ENCODE peak calls at places on chromosomes 13 and 19, in nine cellular contexts. B, U, O, E, L, H, Q, D and F are unnamed samples.

GRCh38 chr13:46866150-46866549 is 30.7 kb downstream of the HTR2A start:
- DNase-seq in U (peak; percentile 85), H (no peak), Q (peak; percentile 11), L (no peak), O (peak; percentile 82), E (peak; percentile 29), D (no peak), B (peak; percentile 65), F (peak; percentile 15)

GRCh38 chr19:31266731-31267130 is 82.5 kb downstream of the TSHZ3 start:
- DNase-seq in E (no peak), H (no peak), Q (no peak), L (no peak), U (no peak), B (no peak), D (no peak), O (no peak), F (no peak)

GRCh38 chr13:47858678-47859050 is 142.4 kb downstream of the SUCLA2 start:
- DNase-seq in E (peak; percentile 46), B (peak; percentile 50), U (no peak), D (no peak), O (peak; percentile 13), H (peak; percentile 73), Q (no peak), L (no peak), F (no peak)

GRCh38 chr13:24943136-24943535 is 152.8 kb upstream of the PABPC3 start:
- DNase-seq in Q (no peak), B (no peak), H (no peak), D (no peak), L (no peak), E (no peak), O (no peak), U (no peak), F (no peak)

GRCh38 chr13:101149735-101150380 is 266.4 kb downstream of the NALCN start:
- DNase-seq in D (no peak), L (no peak), E (no peak), H (no peak), O (peak; percentile 7), U (no peak), B (peak; percentile 57), Q (no peak), F (peak; percentile 62)

GRCh38 chr13:94416454-94417080 is 62.9 kb downstream of the DCT start:
- DNase-seq in B (no peak), O (peak; percentile 71), U (no peak), D (no peak), L (no peak), E (no peak), H (no peak), Q (no peak), F (peak; percentile 94)

GRCh38 chr13:30047154-30047874 is 196.9 kb upstream of the UBL3 start:
- DNase-seq in L (no peak), Q (no peak), H (no peak), D (no peak), U (no peak), O (no peak), B (no peak), E (no peak), F (no peak)

GRCh38 chr19:41599175-41599966 is 23.4 kb downstream of the CEACAM21 start:
- DNase-seq in Q (no peak), O (no peak), D (no peak), E (no peak), B (no peak), L (no peak), H (no peak), U (no peak), F (peak; percentile 60)

DNA sequence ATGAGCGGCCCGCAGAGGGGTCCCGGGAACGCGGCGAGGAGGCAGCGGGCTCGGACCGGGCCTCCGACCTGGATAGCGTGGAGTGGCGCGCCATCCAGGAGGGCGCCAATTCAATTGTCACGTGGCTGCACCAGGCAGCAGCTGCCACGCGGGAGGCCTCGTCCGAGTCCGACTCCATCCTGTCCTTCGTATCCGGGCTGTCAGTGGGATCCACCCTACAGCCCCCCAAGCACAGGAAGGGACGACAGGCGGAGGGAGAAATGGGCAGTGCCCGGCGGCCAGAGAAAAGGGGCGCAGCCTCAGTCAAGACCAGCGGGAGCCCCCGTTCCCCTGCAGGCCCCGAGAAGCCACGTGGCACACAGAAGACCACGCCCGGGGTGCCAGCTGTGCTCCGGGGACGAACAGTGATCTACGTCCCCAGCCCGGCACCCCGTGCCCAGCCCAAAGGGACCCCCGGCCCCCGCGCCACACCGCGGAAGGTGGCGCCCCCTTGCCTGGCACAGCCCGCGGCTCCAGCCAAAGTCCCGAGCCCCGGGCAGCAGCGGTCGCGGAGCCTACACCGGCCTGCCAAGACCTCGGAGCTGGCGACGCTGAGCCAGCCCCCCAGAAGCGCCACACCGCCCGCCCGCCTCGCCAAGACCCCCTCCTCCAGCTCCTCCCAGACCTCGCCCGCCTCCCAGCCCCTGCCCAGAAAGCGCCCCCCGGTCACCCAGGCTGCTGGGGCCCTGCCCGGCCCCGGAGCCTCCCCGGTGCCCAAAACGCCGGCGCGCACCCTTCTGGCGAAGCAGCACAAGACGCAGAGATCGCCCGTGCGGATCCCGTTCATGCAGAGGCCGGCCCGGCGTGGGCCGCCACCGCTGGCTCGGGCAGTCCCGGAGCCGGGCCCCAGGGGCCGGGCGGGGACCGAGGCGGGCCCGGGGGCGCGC is 10.5 kb downstream of the C19orf25 start:
- DNase-seq in Q (no peak), U (no peak), B (peak; percentile 43), O (peak; percentile 59), E (no peak), D (no peak), H (no peak), L (peak; percentile 43), F (no peak)
- TF ChIP-seq CTCF in Q (no peak), U (no peak), B (no peak), O (no peak), E (no peak), D (no peak), H (no peak), L (no peak), F (no peak)

GRCh38 chr13:66358564-66358963 is 871.6 kb downstream of the PCDH9 start:
- DNase-seq in Q (no peak), E (no peak), O (no peak), U (no peak), D (no peak), B (no peak), H (no peak), L (no peak), F (no peak)

GRCh38 chr13:66364346-66364745 is 865.8 kb downstream of the PCDH9 start:
- DNase-seq in Q (no peak), E (no peak), U (no peak), B (no peak), H (no peak), O (no peak), D (no peak), L (no peak), F (no peak)

GRCh38 chr13:66362485-66362884 is 867.7 kb downstream of the PCDH9 start:
- DNase-seq in U (no peak), H (no peak), Q (no peak), L (no peak), D (no peak), E (no peak), B (no peak), O (no peak), F (no peak)

GRCh38 chr13:66359393-66359792 is 870.7 kb downstream of the PCDH9 start:
- DNase-seq in D (no peak), O (no peak), U (no peak), Q (no peak), E (no peak), B (no peak), L (no peak), H (no peak), F (no peak)

DNA sequence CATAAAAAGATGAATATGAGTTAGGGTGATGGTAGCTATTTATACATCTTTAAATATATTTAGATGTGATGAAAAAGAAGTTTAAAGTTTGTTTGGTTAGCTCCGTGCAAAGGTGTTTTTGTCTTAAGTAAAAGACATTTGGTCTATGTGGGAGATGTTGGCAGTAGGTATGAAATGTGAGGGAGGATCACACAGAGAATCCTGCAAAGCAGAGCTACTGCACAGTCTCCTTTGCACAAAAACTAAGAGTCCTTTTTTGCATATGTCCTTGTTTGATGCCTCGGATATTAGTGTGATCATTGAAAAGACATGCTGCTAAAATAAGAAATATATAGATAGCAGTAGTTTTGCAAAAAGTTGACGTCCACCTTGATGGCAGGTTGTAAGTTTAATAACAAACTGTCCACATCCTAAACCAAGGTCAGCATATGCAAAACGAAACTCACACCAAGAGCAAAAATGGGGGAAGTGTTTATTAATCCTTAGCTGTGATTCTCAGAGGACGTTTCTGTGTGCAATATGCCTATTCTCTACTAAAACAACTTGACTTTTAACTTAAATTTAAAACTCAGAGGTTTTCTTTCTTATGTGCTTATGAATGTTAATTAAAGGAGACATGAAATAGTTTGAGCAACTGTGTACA is 870.1 kb downstream of the PCDH9 start:
- DNase-seq in Q (no peak), U (no peak), O (no peak), L (no peak), H (no peak), B (no peak), D (no peak), E (no peak), F (no peak)
- H3K4me3 ChIP-seq in Q (no peak overlapping the region), U (no peak overlapping the region), O (no peak overlapping the region), L (no peak overlapping the region), H (no peak overlapping the region), B (no peak overlapping the region), D (no peak overlapping the region), E (no peak overlapping the region), F (no peak overlapping the region)

GRCh38 chr13:27177852-27178251 is 6.2 kb upstream of the USP12 start:
- DNase-seq in U (no peak), H (no peak), E (no peak), D (peak; percentile 29), L (no peak), O (no peak), B (no peak), Q (no peak), F (peak; percentile 87)
- TF ChIP-seq CTCF in U (no peak), H (no peak), E (no peak), D (peak; percentile 21), L (no peak), O (no peak), B (no peak), Q (no peak), F (peak; percentile 51)

GRCh38 chr19:1852729-1853128 is 4.4 kb upstream of the REXO1 start:
- DNase-seq in E (no peak), H (no peak), D (no peak), U (no peak), B (no peak), L (no peak), Q (no peak), O (no peak), F (no peak)

GRCh38 chr19:1854542-1855039 is 6.3 kb upstream of the REXO1 start:
- DNase-seq in U (peak; percentile 72), H (no peak), O (no peak), D (no peak), Q (peak; percentile 36), B (no peak), E (no peak), L (no peak), F (peak; percentile 56)

GRCh38 chr19:1854032-1854541 is 5.8 kb upstream of the REXO1 start:
- DNase-seq in O (no peak), U (peak; percentile 53), H (no peak), E (no peak), D (no peak), Q (no peak), L (no peak), B (no peak), F (no peak)

GRCh38 chr19:1852294-1852646 is 4.0 kb upstream of the REXO1 start:
- DNase-seq in Q (no peak), O (no peak), E (no peak), U (no peak), D (no peak), L (no peak), B (no peak), H (no peak), F (no peak)

DNA sequence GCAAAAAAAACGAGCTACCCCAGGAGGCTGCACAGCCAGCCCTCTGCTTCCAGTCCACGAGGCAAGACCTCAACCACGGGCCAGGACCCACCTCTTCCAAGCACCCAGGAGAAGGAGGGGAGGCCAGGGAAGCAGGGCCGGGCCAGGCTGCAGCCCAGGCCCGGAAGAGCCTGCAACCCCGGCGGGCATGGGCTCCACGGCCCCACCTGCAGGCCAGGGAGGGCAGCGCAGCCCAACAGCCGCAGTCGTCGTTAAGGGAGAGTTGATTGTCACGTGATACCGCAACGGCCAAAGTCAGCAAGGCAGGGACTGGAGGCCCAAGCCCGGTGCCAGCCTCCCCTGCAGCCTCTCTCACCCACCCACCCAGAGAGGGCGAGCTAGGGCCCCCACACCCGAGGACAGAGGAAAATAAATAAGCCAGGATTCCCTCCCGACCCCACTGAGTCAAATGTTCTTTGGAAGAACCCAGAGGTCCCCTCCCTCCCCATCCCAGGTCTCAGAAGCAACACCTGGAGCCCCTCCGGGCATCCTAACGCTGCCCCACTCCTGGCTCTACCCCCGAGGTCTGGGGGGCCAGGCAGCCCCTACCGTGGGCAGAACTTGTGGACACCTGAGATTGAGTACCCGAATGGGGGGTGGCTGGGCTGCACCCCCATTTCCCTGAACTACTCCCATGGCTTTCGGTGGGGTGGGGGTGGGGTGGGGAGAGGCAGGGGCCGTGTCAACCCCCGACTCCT is 5.2 kb upstream of the REXO1 start:
- DNase-seq in L (peak; percentile 75), O (peak; percentile 88), Q (peak; percentile 94), H (no peak), E (peak; percentile 35), D (peak; percentile 58), B (peak; percentile 67), U (peak; percentile 90), F (peak; percentile 87)
- H3K4me3 ChIP-seq in L (no peak overlapping the region), O (no peak overlapping the region), Q (no peak overlapping the region), H (no peak overlapping the region), E (no peak overlapping the region), D (peak overlapping the region; percentile 57), B (no peak overlapping the region), U (no peak overlapping the region), F (no peak overlapping the region)